ENCODE peak calls at places on chromosomes 12 and 14, in five cellular contexts. One of them, this sample, is unnamed.

GRCh38 chr14:65703996-65704395 is 291.5 kb downstream of the FUT8 start:
- DNase-seq in effector memory CD8-positive, alpha-beta T cell: no peak
- DNase-seq in glutamatergic neuron: no peak
- DNase-seq in nephron progenitor cell: no peak
- DNase-seq in stimulated activated naive B cell treated with anti-CD40 and anti-IgM and Interleukin-4, amounts not matched to agents 10 μg/mL and 1 μg/mL and 100 μg/mL, for 72 hours: no peak
- DNase-seq in this sample: no peak

GRCh38 chr12:23880988-23881387 is 68.5 kb downstream of the SOX5 start:
- DNase-seq in nephron progenitor cell: no peak
- DNase-seq in effector memory CD8-positive, alpha-beta T cell: no peak
- DNase-seq in stimulated activated naive B cell treated with anti-CD40 and anti-IgM and Interleukin-4, amounts not matched to agents 10 μg/mL and 1 μg/mL and 100 μg/mL, for 72 hours: no peak
- DNase-seq in glutamatergic neuron: no peak
- DNase-seq in this sample: no peak

GRCh38 chr14:72894623-72895378 is 900 bp upstream of the DPF3 start:
- DNase-seq in glutamatergic neuron: no peak
- DNase-seq in nephron progenitor cell: peak; percentile 48
- DNase-seq in effector memory CD8-positive, alpha-beta T cell: peak; percentile 4
- DNase-seq in stimulated activated naive B cell treated with anti-CD40 and anti-IgM and Interleukin-4, amounts not matched to agents 10 μg/mL and 1 μg/mL and 100 μg/mL, for 72 hours: no peak
- DNase-seq in this sample: no peak

GRCh38 chr12:79776111-79776510 is 85.3 kb upstream of the PAWR start:
- DNase-seq in nephron progenitor cell: no peak
- DNase-seq in stimulated activated naive B cell treated with anti-CD40 and anti-IgM and Interleukin-4, amounts not matched to agents 10 μg/mL and 1 μg/mL and 100 μg/mL, for 72 hours: no peak
- DNase-seq in effector memory CD8-positive, alpha-beta T cell: no peak
- DNase-seq in glutamatergic neuron: no peak
- DNase-seq in this sample: no peak

GRCh38 chr14:99519347-99519881 is 38.2 kb downstream of the CCNK start:
- DNase-seq in nephron progenitor cell: no peak
- DNase-seq in effector memory CD8-positive, alpha-beta T cell: no peak
- DNase-seq in glutamatergic neuron: no peak
- DNase-seq in stimulated activated naive B cell treated with anti-CD40 and anti-IgM and Interleukin-4, amounts not matched to agents 10 μg/mL and 1 μg/mL and 100 μg/mL, for 72 hours: no peak
- DNase-seq in this sample: peak; percentile 31

GRCh38 chr12:46365951-46366379 is 6.6 kb downstream of the SLC38A2 start:
- DNase-seq in nephron progenitor cell: no peak
- DNase-seq in effector memory CD8-positive, alpha-beta T cell: no peak
- DNase-seq in glutamatergic neuron: no peak
- DNase-seq in stimulated activated naive B cell treated with anti-CD40 and anti-IgM and Interleukin-4, amounts not matched to agents 10 μg/mL and 1 μg/mL and 100 μg/mL, for 72 hours: no peak
- DNase-seq in this sample: no peak

GRCh38 chr14:101783260-101784016 is 21.9 kb downstream of the PPP2R5C start:
- DNase-seq in nephron progenitor cell: no peak
- DNase-seq in stimulated activated naive B cell treated with anti-CD40 and anti-IgM and Interleukin-4, amounts not matched to agents 10 μg/mL and 1 μg/mL and 100 μg/mL, for 72 hours: no peak
- DNase-seq in effector memory CD8-positive, alpha-beta T cell: no peak
- DNase-seq in glutamatergic neuron: no peak
- DNase-seq in this sample: no peak

GRCh38 chr14:98582276-98582675 is 689.7 kb downstream of the BCL11B start:
- DNase-seq in nephron progenitor cell: no peak
- DNase-seq in stimulated activated naive B cell treated with anti-CD40 and anti-IgM and Interleukin-4, amounts not matched to agents 10 μg/mL and 1 μg/mL and 100 μg/mL, for 72 hours: no peak
- DNase-seq in glutamatergic neuron: no peak
- DNase-seq in effector memory CD8-positive, alpha-beta T cell: no peak
- DNase-seq in this sample: no peak

GRCh38 chr14:28382460-28383220 is 383.9 kb upstream of the FOXG1 start:
- DNase-seq in nephron progenitor cell: no peak
- DNase-seq in glutamatergic neuron: no peak
- DNase-seq in effector memory CD8-positive, alpha-beta T cell: no peak
- DNase-seq in stimulated activated naive B cell treated with anti-CD40 and anti-IgM and Interleukin-4, amounts not matched to agents 10 μg/mL and 1 μg/mL and 100 μg/mL, for 72 hours: no peak
- DNase-seq in this sample: no peak

GRCh38 chr14:87824261-87824660 is 168.7 kb downstream of the GALC start:
- DNase-seq in effector memory CD8-positive, alpha-beta T cell: no peak
- DNase-seq in nephron progenitor cell: no peak
- DNase-seq in stimulated activated naive B cell treated with anti-CD40 and anti-IgM and Interleukin-4, amounts not matched to agents 10 μg/mL and 1 μg/mL and 100 μg/mL, for 72 hours: no peak
- DNase-seq in glutamatergic neuron: no peak
- DNase-seq in this sample: no peak

GRCh38 chr12:71791473-71792150 is 36.9 kb downstream of the RAB21 start:
- DNase-seq in effector memory CD8-positive, alpha-beta T cell: no peak
- DNase-seq in stimulated activated naive B cell treated with anti-CD40 and anti-IgM and Interleukin-4, amounts not matched to agents 10 μg/mL and 1 μg/mL and 100 μg/mL, for 72 hours: no peak
- DNase-seq in nephron progenitor cell: no peak
- DNase-seq in glutamatergic neuron: no peak
- DNase-seq in this sample: no peak

GRCh38 chr12:98354520-98354919 is 160.9 kb upstream of the TMPO start:
- DNase-seq in stimulated activated naive B cell treated with anti-CD40 and anti-IgM and Interleukin-4, amounts not matched to agents 10 μg/mL and 1 μg/mL and 100 μg/mL, for 72 hours: no peak
- DNase-seq in effector memory CD8-positive, alpha-beta T cell: no peak
- DNase-seq in glutamatergic neuron: no peak
- DNase-seq in nephron progenitor cell: no peak
- DNase-seq in this sample: no peak

GRCh38 chr12:68792952-68793351 is 15.0 kb upstream of the MDM2 start:
- DNase-seq in effector memory CD8-positive, alpha-beta T cell: peak; percentile 45
- DNase-seq in glutamatergic neuron: no peak
- DNase-seq in nephron progenitor cell: no peak
- DNase-seq in stimulated activated naive B cell treated with anti-CD40 and anti-IgM and Interleukin-4, amounts not matched to agents 10 μg/mL and 1 μg/mL and 100 μg/mL, for 72 hours: no peak
- DNase-seq in this sample: no peak

GRCh38 chr12:116520801-116521471 is 38.2 kb upstream of the MAP1LC3B2 start:
- DNase-seq in stimulated activated naive B cell treated with anti-CD40 and anti-IgM and Interleukin-4, amounts not matched to agents 10 μg/mL and 1 μg/mL and 100 μg/mL, for 72 hours: no peak
- DNase-seq in glutamatergic neuron: no peak
- DNase-seq in nephron progenitor cell: no peak
- DNase-seq in effector memory CD8-positive, alpha-beta T cell: no peak
- DNase-seq in this sample: no peak

GRCh38 chr12:16609140-16609539 is 3.2 kb upstream of the LMO3 start:
- DNase-seq in stimulated activated naive B cell treated with anti-CD40 and anti-IgM and Interleukin-4, amounts not matched to agents 10 μg/mL and 1 μg/mL and 100 μg/mL, for 72 hours: no peak
- DNase-seq in nephron progenitor cell: no peak
- DNase-seq in glutamatergic neuron: no peak
- DNase-seq in effector memory CD8-positive, alpha-beta T cell: no peak
- DNase-seq in this sample: no peak

GRCh38 chr14:93007225-93007997 is 84.5 kb downstream of the CHGA start:
- DNase-seq in stimulated activated naive B cell treated with anti-CD40 and anti-IgM and Interleukin-4, amounts not matched to agents 10 μg/mL and 1 μg/mL and 100 μg/mL, for 72 hours: peak; percentile 40
- DNase-seq in effector memory CD8-positive, alpha-beta T cell: no peak
- DNase-seq in glutamatergic neuron: no peak
- DNase-seq in nephron progenitor cell: no peak
- DNase-seq in this sample: no peak

GRCh38 chr12:79732647-79733046 is 41.9 kb upstream of the PAWR start:
- DNase-seq in nephron progenitor cell: no peak
- DNase-seq in stimulated activated naive B cell treated with anti-CD40 and anti-IgM and Interleukin-4, amounts not matched to agents 10 μg/mL and 1 μg/mL and 100 μg/mL, for 72 hours: no peak
- DNase-seq in glutamatergic neuron: no peak
- DNase-seq in effector memory CD8-positive, alpha-beta T cell: no peak
- DNase-seq in this sample: no peak

GRCh38 chr14:99772371-99773283 is 20.6 kb upstream of the EML1 start:
- DNase-seq in glutamatergic neuron: no peak
- DNase-seq in effector memory CD8-positive, alpha-beta T cell: no peak
- DNase-seq in stimulated activated naive B cell treated with anti-CD40 and anti-IgM and Interleukin-4, amounts not matched to agents 10 μg/mL and 1 μg/mL and 100 μg/mL, for 72 hours: no peak
- DNase-seq in nephron progenitor cell: no peak
- DNase-seq in this sample: no peak

GRCh38 chr12:75660107-75660530 is 148.7 kb upstream of the KRR1 start:
- DNase-seq in glutamatergic neuron: no peak
- DNase-seq in nephron progenitor cell: no peak
- DNase-seq in stimulated activated naive B cell treated with anti-CD40 and anti-IgM and Interleukin-4, amounts not matched to agents 10 μg/mL and 1 μg/mL and 100 μg/mL, for 72 hours: no peak
- DNase-seq in effector memory CD8-positive, alpha-beta T cell: no peak
- DNase-seq in this sample: no peak

This sample was measured in right lobe of liver.